ENCODE peak calls at places on chromosomes 16 and 17, in seven cellular contexts. One of them, this sample, is unnamed.

GRCh38 chr17:31787082-31787481 is 72.0 kb downstream of the COPRS start:
- DNase-seq in psoas muscle: no peak
- DNase-seq in Peyer's patch: no peak
- DNase-seq in dorsolateral prefrontal cortex: no peak
- DNase-seq in left ventricle myocardium inferior: no peak
- DNase-seq in esophagus squamous epithelium: no peak
- DNase-seq in pancreas: no peak
- DNase-seq in this sample: no peak

GRCh38 chr17:34547453-34548063 is 31.8 kb upstream of the TMEM132E start:
- DNase-seq in psoas muscle: no peak
- DNase-seq in Peyer's patch: peak; percentile 18
- DNase-seq in dorsolateral prefrontal cortex: no peak
- DNase-seq in left ventricle myocardium inferior: no peak
- DNase-seq in esophagus squamous epithelium: no peak
- DNase-seq in pancreas: no peak
- DNase-seq in this sample: no peak

GRCh38 chr16:21568502-21569189 is 30.7 kb upstream of the METTL9 start:
- DNase-seq in psoas muscle: no peak
- DNase-seq in Peyer's patch: peak; percentile 42
- DNase-seq in dorsolateral prefrontal cortex: no peak
- DNase-seq in left ventricle myocardium inferior: no peak
- DNase-seq in esophagus squamous epithelium: no peak
- DNase-seq in pancreas: no peak
- DNase-seq in this sample: no peak

GRCh38 chr17:32755045-32755805 is 121.7 kb downstream of the MYO1D start:
- DNase-seq in psoas muscle: no peak
- DNase-seq in Peyer's patch: no peak
- DNase-seq in dorsolateral prefrontal cortex: no peak
- DNase-seq in left ventricle myocardium inferior: no peak
- DNase-seq in esophagus squamous epithelium: no peak
- DNase-seq in pancreas: no peak
- DNase-seq in this sample: no peak

GRCh38 chr16:28301154-28301553 is 8.8 kb downstream of the SBK1 start:
- DNase-seq in psoas muscle: peak; percentile 69
- DNase-seq in Peyer's patch: no peak
- DNase-seq in dorsolateral prefrontal cortex: no peak
- DNase-seq in left ventricle myocardium inferior: no peak
- DNase-seq in esophagus squamous epithelium: no peak
- DNase-seq in pancreas: no peak
- DNase-seq in this sample: no peak

GRCh38 chr16:57775661-57776469 is 26.4 kb downstream of the KIFC3 start:
- DNase-seq in psoas muscle: peak; percentile 85
- DNase-seq in Peyer's patch: peak; percentile 59
- DNase-seq in dorsolateral prefrontal cortex: peak; percentile 68
- DNase-seq in left ventricle myocardium inferior: no peak
- DNase-seq in esophagus squamous epithelium: no peak
- DNase-seq in pancreas: no peak
- DNase-seq in this sample: no peak

GRCh38 chr17:51610155-51610554 is 349.8 kb downstream of the UTP18 start:
- DNase-seq in psoas muscle: no peak
- DNase-seq in Peyer's patch: no peak
- DNase-seq in dorsolateral prefrontal cortex: no peak
- DNase-seq in left ventricle myocardium inferior: no peak
- DNase-seq in esophagus squamous epithelium: no peak
- DNase-seq in pancreas: no peak
- DNase-seq in this sample: no peak

GRCh38 chr16:77043076-77043475 is 147.9 kb upstream of the MON1B start:
- DNase-seq in psoas muscle: no peak
- DNase-seq in Peyer's patch: no peak
- DNase-seq in dorsolateral prefrontal cortex: no peak
- DNase-seq in left ventricle myocardium inferior: no peak
- DNase-seq in esophagus squamous epithelium: no peak
- DNase-seq in pancreas: no peak
- DNase-seq in this sample: no peak

GRCh38 chr17:61400786-61401279 is 1.2 kb downstream of the TBX2 start:
- DNase-seq in psoas muscle: no peak
- DNase-seq in Peyer's patch: no peak
- DNase-seq in dorsolateral prefrontal cortex: no peak
- DNase-seq in left ventricle myocardium inferior: no peak
- DNase-seq in esophagus squamous epithelium: no peak
- DNase-seq in pancreas: no peak
- DNase-seq in this sample: no peak

GRCh38 chr16:48608871-48609452 is 1.0 kb downstream of the N4BP1 start:
- DNase-seq in psoas muscle: no peak
- DNase-seq in Peyer's patch: no peak
- DNase-seq in dorsolateral prefrontal cortex: no peak
- DNase-seq in left ventricle myocardium inferior: no peak
- DNase-seq in esophagus squamous epithelium: no peak
- DNase-seq in pancreas: no peak
- DNase-seq in this sample: no peak

DNA sequence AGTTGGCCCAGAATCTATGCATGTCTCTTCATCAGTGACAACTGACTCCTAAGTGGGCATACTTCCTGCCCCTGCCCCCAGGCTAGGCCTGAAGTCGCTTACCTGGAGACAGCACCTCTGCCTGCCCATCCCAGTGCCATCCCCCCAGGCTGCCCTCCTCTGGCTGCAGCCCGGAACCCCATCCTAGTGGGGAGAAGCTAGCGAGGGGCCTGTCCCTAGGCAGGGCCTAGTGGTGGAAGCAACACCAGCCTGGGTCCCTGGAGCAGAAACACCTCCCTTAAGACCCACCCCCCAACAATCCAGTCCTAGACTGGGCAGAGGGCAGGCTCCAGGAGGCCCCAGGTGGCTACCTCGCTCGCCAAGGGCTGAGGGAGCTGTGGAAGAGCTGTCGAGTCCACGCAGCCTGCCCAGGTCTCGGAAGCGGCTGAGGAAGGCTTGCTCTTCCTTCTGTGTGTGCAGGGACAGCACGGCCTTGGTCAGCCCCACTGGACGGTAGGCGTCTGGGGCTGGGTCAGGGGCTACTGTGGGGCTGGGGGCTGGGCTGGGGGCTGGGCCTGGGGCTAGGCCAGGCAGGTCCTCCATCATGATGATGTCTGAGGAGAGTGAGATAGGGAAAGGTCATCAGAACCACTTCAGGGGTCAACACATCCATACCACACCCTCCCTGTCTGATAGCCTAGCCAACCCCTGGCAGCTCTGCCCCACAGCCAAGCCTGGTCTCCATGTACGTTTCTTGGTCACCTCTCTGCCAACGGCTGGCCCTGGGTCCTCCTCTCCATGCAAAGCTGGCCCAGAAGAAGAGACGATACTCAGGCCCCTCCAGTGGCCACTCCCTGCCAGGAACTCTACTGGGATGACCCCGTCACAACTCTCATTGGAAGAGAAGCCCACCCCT is 7.6 kb downstream of the PER1 start:
- DNase-seq in psoas muscle: no peak
- DNase-seq in Peyer's patch: no peak
- DNase-seq in dorsolateral prefrontal cortex: no peak
- DNase-seq in left ventricle myocardium inferior: no peak
- DNase-seq in esophagus squamous epithelium: no peak
- DNase-seq in pancreas: no peak
- DNase-seq in this sample: no peak
- H3K27ac ChIP-seq in psoas muscle: no peak overlapping the region
- H3K27ac ChIP-seq in Peyer's patch: no peak overlapping the region
- H3K27ac ChIP-seq in dorsolateral prefrontal cortex: peak overlapping the region; percentile 5
- H3K27ac ChIP-seq in left ventricle myocardium inferior: peak overlapping the region; percentile 99
- H3K27ac ChIP-seq in esophagus squamous epithelium: peak overlapping the region; percentile 24
- H3K27ac ChIP-seq in pancreas: no peak overlapping the region
- H3K27ac ChIP-seq in this sample: no peak overlapping the region

DNA sequence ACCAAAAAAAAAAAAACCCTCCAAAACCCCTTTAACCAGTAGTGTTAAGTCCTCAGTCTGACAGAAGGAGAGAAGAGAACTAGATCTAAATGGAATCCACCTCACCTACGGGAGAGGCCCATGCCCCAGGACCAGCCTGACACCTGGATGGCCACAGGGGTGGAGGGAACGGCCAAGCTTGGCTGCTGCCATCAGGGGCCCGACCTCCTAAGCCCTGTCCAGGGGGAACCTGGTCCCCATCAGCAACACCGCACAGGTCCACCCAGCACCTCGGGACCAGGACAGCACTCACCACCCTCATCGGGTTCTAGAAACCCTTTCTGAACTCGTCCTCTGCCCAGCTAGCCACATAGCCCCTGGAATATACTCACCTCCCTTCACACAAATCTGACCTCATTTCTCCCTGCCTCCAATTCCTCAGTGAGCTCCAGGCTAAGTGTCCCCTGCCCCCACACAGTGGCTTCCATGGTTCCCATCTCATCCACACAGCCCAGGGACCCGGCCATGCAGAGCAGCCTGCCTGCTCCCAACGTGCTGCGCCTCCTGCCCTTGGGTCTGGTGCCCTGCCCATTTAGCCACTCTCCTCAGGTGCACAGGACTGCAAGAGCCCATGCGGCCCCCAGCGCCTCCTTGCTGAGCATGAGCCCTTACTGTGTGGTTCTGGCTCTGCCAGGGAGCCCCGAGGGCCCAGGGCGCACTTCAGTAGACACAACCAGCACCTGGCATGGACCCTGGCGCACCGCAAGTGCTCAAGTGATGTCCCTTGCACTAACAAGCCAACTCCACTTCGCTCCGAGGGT is 18.3 kb upstream of the CYTH1 start:
- DNase-seq in psoas muscle: no peak
- DNase-seq in Peyer's patch: no peak
- DNase-seq in dorsolateral prefrontal cortex: no peak
- DNase-seq in left ventricle myocardium inferior: no peak
- DNase-seq in esophagus squamous epithelium: no peak
- DNase-seq in pancreas: no peak
- DNase-seq in this sample: no peak
- H3K27ac ChIP-seq in psoas muscle: peak overlapping the region; percentile 54
- H3K27ac ChIP-seq in Peyer's patch: no peak overlapping the region
- H3K27ac ChIP-seq in dorsolateral prefrontal cortex: peak overlapping the region; percentile 69
- H3K27ac ChIP-seq in left ventricle myocardium inferior: no peak overlapping the region
- H3K27ac ChIP-seq in esophagus squamous epithelium: no peak overlapping the region
- H3K27ac ChIP-seq in pancreas: no peak overlapping the region
- H3K27ac ChIP-seq in this sample: no peak overlapping the region

GRCh38 chr16:3038256-3038655 is 1.5 kb upstream of the BICDL2 start:
- DNase-seq in psoas muscle: no peak
- DNase-seq in Peyer's patch: peak; percentile 76
- DNase-seq in dorsolateral prefrontal cortex: no peak
- DNase-seq in left ventricle myocardium inferior: no peak
- DNase-seq in esophagus squamous epithelium: no peak
- DNase-seq in pancreas: peak; percentile 83
- DNase-seq in this sample: no peak
- H3K27ac ChIP-seq in psoas muscle: no peak overlapping the region
- H3K27ac ChIP-seq in Peyer's patch: peak overlapping the region; percentile 92
- H3K27ac ChIP-seq in dorsolateral prefrontal cortex: no peak overlapping the region
- H3K27ac ChIP-seq in left ventricle myocardium inferior: no peak overlapping the region
- H3K27ac ChIP-seq in esophagus squamous epithelium: peak overlapping the region; percentile 63
- H3K27ac ChIP-seq in pancreas: peak overlapping the region; percentile 62
- H3K27ac ChIP-seq in this sample: no peak overlapping the region

DNA sequence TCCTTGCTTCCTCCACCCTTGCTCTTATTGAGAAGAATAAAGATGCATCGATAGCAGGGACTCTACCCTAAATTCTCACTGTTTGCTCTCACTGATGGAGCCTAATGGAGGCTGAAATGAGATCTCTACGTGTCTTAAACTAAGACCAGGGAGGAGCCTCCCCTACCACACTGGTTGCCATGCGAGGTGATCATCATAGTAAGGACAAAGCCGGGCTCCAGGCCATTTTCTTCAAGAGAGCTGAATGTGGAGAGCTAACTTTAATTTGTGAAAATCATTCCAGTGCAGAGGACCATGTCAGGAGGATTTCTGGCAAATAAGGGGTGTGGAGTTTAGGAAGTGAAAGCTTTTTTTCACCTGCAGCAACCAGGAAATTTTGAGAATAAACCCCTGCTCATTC is 5.6 kb downstream of the CDH11 start:
- DNase-seq in psoas muscle: no peak
- DNase-seq in Peyer's patch: no peak
- DNase-seq in dorsolateral prefrontal cortex: no peak
- DNase-seq in left ventricle myocardium inferior: no peak
- DNase-seq in esophagus squamous epithelium: no peak
- DNase-seq in pancreas: no peak
- DNase-seq in this sample: no peak
- H3K27ac ChIP-seq in psoas muscle: no peak overlapping the region
- H3K27ac ChIP-seq in Peyer's patch: no peak overlapping the region
- H3K27ac ChIP-seq in dorsolateral prefrontal cortex: peak overlapping the region; percentile 9
- H3K27ac ChIP-seq in left ventricle myocardium inferior: no peak overlapping the region
- H3K27ac ChIP-seq in esophagus squamous epithelium: no peak overlapping the region
- H3K27ac ChIP-seq in pancreas: no peak overlapping the region
- H3K27ac ChIP-seq in this sample: no peak overlapping the region

DNA sequence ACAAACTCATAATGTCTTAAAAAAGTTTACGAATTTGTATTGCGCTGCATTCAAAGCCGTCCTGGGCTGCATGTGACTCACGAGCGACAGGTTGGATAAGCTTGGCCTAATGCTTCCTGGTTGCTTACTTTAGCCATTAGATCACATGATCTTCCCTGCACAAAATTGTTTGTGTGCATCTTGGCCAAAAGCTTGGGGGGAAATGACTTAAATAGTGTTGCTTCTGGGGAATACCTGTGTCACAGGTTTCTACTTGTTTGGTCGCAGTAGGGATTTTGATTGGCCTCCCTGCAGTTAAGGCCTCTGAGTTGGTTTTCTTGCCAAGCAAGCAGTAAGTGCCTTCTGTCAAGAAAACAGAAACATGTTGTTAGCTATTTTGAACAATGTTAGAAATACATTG is 39.6 kb upstream of the DUSP14 start:
- DNase-seq in psoas muscle: no peak
- DNase-seq in Peyer's patch: no peak
- DNase-seq in dorsolateral prefrontal cortex: no peak
- DNase-seq in left ventricle myocardium inferior: no peak
- DNase-seq in esophagus squamous epithelium: no peak
- DNase-seq in pancreas: no peak
- DNase-seq in this sample: no peak
- H3K27ac ChIP-seq in psoas muscle: no peak overlapping the region
- H3K27ac ChIP-seq in Peyer's patch: no peak overlapping the region
- H3K27ac ChIP-seq in dorsolateral prefrontal cortex: peak overlapping the region; percentile 50
- H3K27ac ChIP-seq in left ventricle myocardium inferior: no peak overlapping the region
- H3K27ac ChIP-seq in esophagus squamous epithelium: peak overlapping the region; percentile 79
- H3K27ac ChIP-seq in pancreas: no peak overlapping the region
- H3K27ac ChIP-seq in this sample: no peak overlapping the region

GRCh38 chr16:84566580-84567244 is 51.2 kb downstream of the COTL1 start:
- DNase-seq in psoas muscle: no peak
- DNase-seq in Peyer's patch: no peak
- DNase-seq in dorsolateral prefrontal cortex: no peak
- DNase-seq in left ventricle myocardium inferior: no peak
- DNase-seq in esophagus squamous epithelium: no peak
- DNase-seq in pancreas: no peak
- DNase-seq in this sample: no peak
- H3K27ac ChIP-seq in psoas muscle: no peak overlapping the region
- H3K27ac ChIP-seq in Peyer's patch: no peak overlapping the region
- H3K27ac ChIP-seq in dorsolateral prefrontal cortex: no peak overlapping the region
- H3K27ac ChIP-seq in left ventricle myocardium inferior: no peak overlapping the region
- H3K27ac ChIP-seq in esophagus squamous epithelium: no peak overlapping the region
- H3K27ac ChIP-seq in pancreas: no peak overlapping the region
- H3K27ac ChIP-seq in this sample: no peak overlapping the region

This sample was measured in CD4-positive, alpha-beta T cell.